ENCODE peak calls at places on chromosome 19, in five cellular contexts. H, T, S, Q and L are unnamed samples.

GRCh38 chr19:15369594-15369891 is 10.0 kb downstream of the AKAP8 start:
- DNase-seq in H (no peak), T (no peak), S (no peak), Q (no peak), L (no peak)

GRCh38 chr19:46571495-46571894 is 29.6 kb upstream of the CALM3 start:
- DNase-seq in H (no peak), T (peak), S (peak), Q (peak), L (no peak)

GRCh38 chr19:3513198-3514140 is 7.4 kb downstream of the FZR1 start:
- DNase-seq in H (no peak), T (no peak), S (no peak), Q (no peak), L (no peak)

GRCh38 chr19:7979559-7979958 is 25.9 kb downstream of the ELAVL1 start:
- DNase-seq in H (no peak), T (no peak), S (no peak), Q (no peak), L (no peak)

GRCh38 chr19:19062454-19063182 is 1.2 kb upstream of the SLC25A42 start:
- DNase-seq in H (no peak), T (no peak), S (peak), Q (peak), L (no peak)

GRCh38 chr19:36120092-36120983 is 5.1 kb downstream of the TBCB start:
- DNase-seq in H (no peak), T (no peak), S (no peak), Q (no peak), L (no peak)

GRCh38 chr19:47580397-47580796 is 7.4 kb upstream of the ZNF541 start:
- DNase-seq in H (no peak), T (no peak), S (no peak), Q (no peak), L (no peak)

GRCh38 chr19:45568732-45569131 is 15.9 kb downstream of the OPA3 start:
- DNase-seq in H (no peak), T (no peak), S (peak), Q (no peak), L (no peak)

GRCh38 chr19:34482380-34483250 is 1.1 kb downstream of the WTIP start:
- DNase-seq in H (no peak), T (peak), S (peak), Q (no peak), L (peak)

GRCh38 chr19:16462757-16463250 is 9.0 kb downstream of the EPS15L1 start:
- DNase-seq in H (no peak), T (no peak), S (no peak), Q (no peak), L (no peak)

GRCh38 chr19:7916137-7916907 is 1.7 kb downstream of the TGFBR3L start:
- DNase-seq in H (peak), T (no peak), S (no peak), Q (peak), L (no peak)

GRCh38 chr19:17641181-17641580 is 47.0 kb downstream of the UNC13A start:
- DNase-seq in H (no peak), T (no peak), S (no peak), Q (no peak), L (no peak)

GRCh38 chr19:23795462-23795861 is 36.8 kb upstream of the ZNF681 start:
- DNase-seq in H (no peak), T (no peak), S (no peak), Q (peak), L (no peak)

GRCh38 chr19:52270266-52270885 is 989 bp downstream of the ZNF766 start:
- DNase-seq in H (peak), T (peak), S (peak), Q (peak), L (no peak)

GRCh38 chr19:6676288-6676687 is 6.3 kb upstream of the TNFSF14 start:
- DNase-seq in H (no peak), T (no peak), S (no peak), Q (no peak), L (no peak)

GRCh38 chr19:16627194-16627927 is 643 bp downstream of the MED26 start:
- DNase-seq in H (peak), T (peak), S (peak), Q (peak), L (no peak)

GRCh38 chr19:48552406-48553322 is 692 bp downstream of the SULT2B1 start:
- DNase-seq in H (no peak), T (no peak), S (no peak), Q (peak), L (no peak)

GRCh38 chr19:49425178-49425577 is at the start of gene GFY:
- DNase-seq in H (no peak), T (no peak), S (no peak), Q (no peak), L (no peak)

GRCh38 chr19:7690779-7691258 is 10.2 kb downstream of the TRAPPC5 start:
- DNase-seq in H (no peak), T (no peak), S (no peak), Q (no peak), L (no peak)

GRCh38 chr19:45613926-45614725 is 12.1 kb upstream of the GPR4 start:
- DNase-seq in H (peak), T (no peak), S (peak), Q (peak), L (no peak)

GRCh38 chr19:47569331-47569730 is 3.6 kb downstream of the ZNF541 start:
- DNase-seq in H (no peak), T (no peak), S (no peak), Q (peak), L (no peak)

GRCh38 chr19:9857076-9857721 is 22.1 kb downstream of the PIN1 start:
- DNase-seq in H (no peak), T (no peak), S (no peak), Q (no peak), L (no peak)

GRCh38 chr19:45153339-45154063 is 7.3 kb downstream of the NKPD1 start:
- DNase-seq in H (no peak), T (peak), S (no peak), Q (peak), L (peak)

GRCh38 chr19:11339254-11340098 is at the start of gene RAB3D:
- DNase-seq in H (peak), T (peak), S (peak), Q (peak), L (peak)

GRCh38 chr19:34241513-34242337 is 12.6 kb upstream of the GARRE1 start:
- DNase-seq in H (peak), T (peak), S (peak), Q (peak), L (peak)

GRCh38 chr19:33403221-33403972 is 29.9 kb downstream of the CEBPG start:
- DNase-seq in H (no peak), T (no peak), S (no peak), Q (no peak), L (no peak)

GRCh38 chr19:48368942-48369341 is 4.8 kb downstream of the SYNGR4 start:
- DNase-seq in H (no peak), T (no peak), S (no peak), Q (no peak), L (no peak)

GRCh38 chr19:46299004-46299509 is 2.2 kb downstream of the HIF3A start:
- DNase-seq in H (no peak), T (no peak), S (peak), Q (no peak), L (no peak)

GRCh38 chr19:32416749-32417469 is 11.3 kb downstream of the DPY19L3 start:
- DNase-seq in H (no peak), T (no peak), S (no peak), Q (no peak), L (no peak)

GRCh38 chr19:55485439-55486011 is 537 bp downstream of the NAT14 start:
- DNase-seq in H (no peak), T (no peak), S (no peak), Q (no peak), L (no peak)

GRCh38 chr19:18520848-18521691 is 800 bp downstream of the ELL start:
- DNase-seq in H (peak), T (peak), S (no peak), Q (peak), L (no peak)

GRCh38 chr19:43782689-43783231 is 2.0 kb upstream of the KCNN4 start:
- DNase-seq in H (no peak), T (no peak), S (no peak), Q (no peak), L (no peak)
- TF ChIP-seq CTCF in H (no peak), T (no peak), S (no peak), Q (no peak), L (no peak)

GRCh38 chr19:29770653-29771052 is 41.1 kb upstream of the CCNE1 start:
- DNase-seq in H (no peak), T (no peak), S (no peak), Q (no peak), L (no peak)
- TF ChIP-seq CTCF in H (no peak), T (no peak), S (no peak), Q (no peak), L (no peak)

GRCh38 chr19:50703915-50704548 is 15.6 kb downstream of the SHANK1 start:
- DNase-seq in H (no peak), T (no peak), S (peak), Q (peak), L (no peak)

GRCh38 chr19:50708179-50708879 is 11.3 kb downstream of the SHANK1 start:
- DNase-seq in H (no peak), T (no peak), S (no peak), Q (no peak), L (no peak)

GRCh38 chr19:50706387-50706786 is 13.2 kb downstream of the SHANK1 start:
- DNase-seq in H (no peak), T (no peak), S (no peak), Q (no peak), L (no peak)

GRCh38 chr19:50702870-50703829 is 16.5 kb downstream of the SHANK1 start:
- DNase-seq in H (no peak), T (no peak), S (no peak), Q (no peak), L (no peak)

GRCh38 chr19:50705422-50706019 is 14.1 kb downstream of the SHANK1 start:
- DNase-seq in H (no peak), T (no peak), S (peak), Q (peak), L (no peak)
- TF ChIP-seq CTCF in H (peak), T (no peak), S (peak), Q (peak), L (peak)

DNA sequence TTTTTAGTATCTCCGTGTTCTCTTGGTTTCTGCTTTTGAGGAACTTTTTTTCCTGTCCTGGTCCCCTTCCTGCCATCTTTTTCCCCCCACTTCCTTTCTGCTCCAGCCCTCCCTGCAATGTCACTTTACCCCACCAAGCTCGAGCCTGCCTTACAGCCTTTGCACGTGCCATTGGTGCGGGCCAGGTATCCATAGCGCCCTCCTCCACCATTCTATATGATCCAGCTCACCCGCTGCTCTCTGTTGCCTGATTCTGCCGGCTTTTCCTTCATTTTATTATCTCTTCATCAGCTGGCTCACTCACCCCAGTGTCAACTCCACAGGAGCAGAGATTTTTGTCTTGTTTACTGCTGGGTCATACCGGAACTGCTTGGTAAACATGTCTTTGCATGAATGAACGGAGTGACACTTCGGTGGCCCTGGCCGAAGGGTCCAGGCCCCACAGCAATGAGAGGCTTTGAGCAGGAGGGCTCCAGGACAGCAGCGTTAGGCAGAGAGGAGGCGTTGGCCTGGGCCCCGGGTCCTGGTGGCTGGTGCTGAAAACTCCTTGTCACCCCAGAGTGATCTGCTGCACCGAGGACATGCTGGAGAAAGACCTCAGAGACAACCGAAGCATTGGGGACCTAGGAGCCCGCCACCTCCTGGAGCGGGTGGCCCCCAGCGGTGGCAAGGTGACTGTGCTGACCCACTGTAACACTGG is 1.2 kb downstream of the MRI1 start:
- DNase-seq in H (no peak), T (no peak), S (no peak), Q (no peak), L (no peak)
- TF ChIP-seq CTCF in H (no peak), T (no peak), S (no peak), Q (no peak), L (no peak)

GRCh38 chr19:57611113-57611512 is 2.9 kb upstream of the ZNF134 start:
- DNase-seq in H (no peak), T (no peak), S (no peak), Q (no peak), L (no peak)
- TF ChIP-seq CTCF in H (no peak), T (no peak), S (no peak), Q (no peak), L (no peak)